ENCODE peak calls at places on chromosomes 11 and 22, in four cellular contexts. I is A549, R is HCT116, J is K562. Y is an unnamed sample.

GRCh38 chr22:44891293-44891747 is 118.5 kb downstream of the PHF21B start:
- DNase-seq in I (no peak), R (no peak), J (no peak), Y (no peak)

GRCh38 chr22:30614268-30614667 is 7.3 kb downstream of the TCN2 start:
- DNase-seq in I (no peak), R (no peak), J (no peak), Y (no peak)

GRCh38 chr22:19448739-19449421 is 1.4 kb upstream of the C22orf39 start:
- DNase-seq in I (no peak), R (no peak), J (peak), Y (no peak)

GRCh38 chr11:59918987-59919589 is 19.1 kb upstream of the OOSP1 start:
- DNase-seq in I (peak), R (peak), J (peak), Y (no peak)

GRCh38 chr11:28674432-28675076 is 566.4 kb downstream of the METTL15 start:
- DNase-seq in I (no peak), R (peak), J (no peak), Y (no peak)

GRCh38 chr22:27686534-27686933 is 115.0 kb downstream of the MN1 start:
- DNase-seq in I (peak), R (peak), J (no peak), Y (peak)

GRCh38 chr22:20268350-20269012 is 363 bp upstream of the RTN4R start:
- DNase-seq in I (peak), R (peak), J (peak), Y (no peak)

GRCh38 chr11:134659882-134660281 is 247.8 kb upstream of the B3GAT1 start:
- DNase-seq in I (no peak), R (no peak), J (no peak), Y (no peak)

GRCh38 chr22:49954354-49954753 is 6.2 kb upstream of the PIM3 start:
- DNase-seq in I (no peak), R (no peak), J (no peak), Y (no peak)

GRCh38 chr11:87358461-87358860 is 320.7 kb downstream of the TMEM135 start:
- DNase-seq in I (no peak), R (no peak), J (no peak), Y (no peak)

GRCh38 chr11:108915666-108916065 is 250.8 kb downstream of the DDX10 start:
- DNase-seq in I (no peak), R (no peak), J (no peak), Y (no peak)

GRCh38 chr11:17921620-17922473 is 91.0 kb downstream of the SERGEF start:
- DNase-seq in I (no peak), R (no peak), J (no peak), Y (no peak)

GRCh38 chr11:94151903-94152677 is 23.4 kb downstream of the PANX1 start:
- DNase-seq in I (peak), R (peak), J (peak), Y (no peak)

GRCh38 chr11:100991541-100991940 is 138.1 kb downstream of the PGR start:
- DNase-seq in I (no peak), R (no peak), J (no peak), Y (no peak)

GRCh38 chr11:114098927-114099326 is 39.4 kb downstream of the ZBTB16 start:
- DNase-seq in I (no peak), R (no peak), J (no peak), Y (no peak)

GRCh38 chr11:16030664-16031063 is 325.7 kb downstream of the SOX6 start:
- DNase-seq in I (no peak), R (no peak), J (no peak), Y (no peak)

GRCh38 chr11:8318536-8318935 is 54.9 kb upstream of the LMO1 start:
- DNase-seq in I (no peak), R (no peak), J (peak), Y (no peak)

GRCh38 chr11:128341280-128341679 is 246.1 kb downstream of the ETS1 start:
- DNase-seq in I (no peak), R (no peak), J (no peak), Y (no peak)

DNA sequence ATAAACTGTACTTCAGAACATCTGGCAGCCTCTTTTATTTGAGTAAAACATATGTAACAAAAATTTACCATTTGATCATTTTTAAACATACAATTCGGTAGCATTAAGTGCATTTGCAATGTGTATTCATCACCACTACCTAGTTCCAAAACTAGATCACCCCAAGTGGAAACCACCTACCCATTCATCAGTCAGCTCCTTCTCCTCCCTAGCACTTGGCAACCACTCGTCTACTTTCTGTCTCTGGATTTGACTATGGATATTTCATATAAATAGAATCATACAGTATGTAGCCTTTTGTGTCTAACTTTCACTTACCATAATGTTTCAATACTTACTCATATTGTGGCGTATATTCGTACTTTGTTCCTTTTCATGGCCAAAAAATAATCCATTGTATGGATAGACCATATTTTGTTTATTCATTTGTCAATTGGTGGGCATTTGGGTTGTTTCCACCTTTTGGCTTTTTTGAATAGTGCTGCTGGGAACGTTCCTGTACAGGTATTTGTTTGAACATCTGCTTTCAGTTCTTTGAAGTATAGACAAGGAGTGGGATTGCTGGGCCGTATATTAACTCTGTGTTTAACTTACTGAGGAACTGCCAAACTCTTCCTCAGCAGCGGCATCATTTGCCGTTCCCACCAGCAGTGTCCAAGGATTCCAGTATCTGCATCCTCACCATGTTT is 27.2 kb upstream of the ADORA2A start:
- DNase-seq in I (no peak), R (no peak), J (no peak), Y (no peak)
- H3K27ac ChIP-seq in I (no peak), R (no peak), J (no peak), Y (no peak)

DNA sequence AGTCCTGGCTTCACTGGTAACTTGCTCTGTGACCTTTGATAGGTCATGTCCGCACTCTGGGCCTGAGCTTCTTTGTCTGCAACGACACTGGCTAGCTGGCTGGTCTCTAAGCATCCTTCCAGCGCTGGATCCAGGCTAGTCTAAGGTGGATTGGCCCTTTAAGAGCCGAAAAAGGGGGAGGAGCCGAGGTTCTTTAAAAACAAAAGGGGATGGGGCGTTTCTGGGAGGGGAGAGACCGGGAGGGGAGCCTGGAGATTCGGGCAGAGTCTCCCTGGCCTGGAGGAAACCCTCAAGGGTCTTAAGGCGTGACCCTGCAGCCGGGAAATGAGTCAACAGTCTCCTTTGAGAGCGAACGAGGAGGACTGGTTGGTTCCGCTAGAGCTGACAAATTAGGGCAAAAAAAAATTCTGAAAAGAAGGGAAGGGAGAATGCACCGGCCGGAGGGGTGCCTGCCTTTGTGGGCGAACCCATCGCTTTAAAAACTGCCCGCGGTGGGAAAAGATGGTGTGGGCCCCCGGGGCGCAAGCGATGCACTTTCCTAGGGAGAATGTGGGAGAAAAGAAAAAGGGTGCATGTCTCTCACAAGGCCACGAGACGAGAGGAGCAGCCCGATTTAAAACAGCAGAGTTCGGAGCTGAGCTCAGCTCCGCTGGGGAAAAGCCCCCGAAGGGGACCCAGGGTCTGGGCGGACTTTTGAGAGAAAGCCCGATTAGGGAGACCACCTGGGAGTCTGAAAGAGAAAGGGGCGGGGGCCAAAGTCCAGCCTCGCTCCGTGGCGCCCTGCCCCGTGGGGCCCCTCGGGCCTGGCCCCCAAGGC is 952 bp downstream of the ZFTA start:
- DNase-seq in I (peak), R (peak), J (peak), Y (peak)
- TF ChIP-seq CTCF in I (no peak), R (no peak), J (no peak), Y (no peak)

GRCh38 chr11:83115551-83115950 is 41.4 kb upstream of the PCF11 start:
- DNase-seq in I (no peak), R (no peak), J (no peak), Y (no peak)
- H3K27ac ChIP-seq in I (no peak), R (no peak), J (no peak), Y (no peak)

GRCh38 chr11:61895046-61895717 is 3.8 kb upstream of the FADS3 start:
- DNase-seq in I (no peak), R (no peak), J (no peak), Y (no peak)
- TF ChIP-seq CTCF in I (no peak), R (no peak), J (no peak), Y (no peak)

GRCh38 chr11:120088056-120088455 is 49.9 kb downstream of the TRIM29 start:
- DNase-seq in I (no peak), R (no peak), J (no peak), Y (no peak)
- H3K27ac ChIP-seq in I (no peak), R (no peak), J (no peak), Y (no peak)